ENCODE peak calls at places on chromosomes 13 and 19, in five cellular contexts. E is neural progenitor cell, J is PC-3, L is SK-N-SH, X is GM23248. G is an unnamed sample. For H3F3A, the result is how much of the 10 kb centered on the place peaks cover.

GRCh38 chr13:86446311-86446710 is 647.1 kb upstream of the SLITRK6 start:
- DNase-seq in E (peak), J (peak), L (no peak), X (peak), G (no peak)

GRCh38 chr19:6632002-6632621 is 37.8 kb downstream of the TNFSF14 start:
- DNase-seq in E (peak), J (peak), L (peak), X (peak), G (peak)

GRCh38 chr19:16121967-16122366 is 10.3 kb downstream of the RAB8A start:
- DNase-seq in E (no peak), J (no peak), L (no peak), X (no peak), G (no peak)

GRCh38 chr19:46611791-46612190 is 10.7 kb downstream of the CALM3 start:
- DNase-seq in E (no peak), J (no peak), L (peak), X (no peak), G (no peak)

GRCh38 chr19:37931941-37932655 is 25.1 kb downstream of the SIPA1L3 start:
- DNase-seq in E (peak), J (peak), L (no peak), X (peak), G (peak)

GRCh38 chr13:49370390-49370789 is 73.5 kb downstream of the CAB39L start:
- DNase-seq in E (peak), J (no peak), L (peak), X (no peak), G (no peak)

GRCh38 chr13:63024458-63024857 is 1608.8 kb upstream of the PCDH20 start:
- DNase-seq in E (no peak), J (no peak), L (peak), X (no peak), G (no peak)

GRCh38 chr19:31962565-31962996 is 382.8 kb upstream of the ZNF507 start:
- DNase-seq in E (no peak), J (no peak), L (no peak), X (no peak), G (no peak)

GRCh38 chr13:43005460-43006236 is 13.6 kb upstream of the EPSTI1 start:
- DNase-seq in E (no peak), J (peak), L (no peak), X (peak), G (no peak)

GRCh38 chr13:21812192-21812626 is 141.3 kb downstream of the FGF9 start:
- DNase-seq in E (peak), J (no peak), L (no peak), X (no peak), G (no peak)

GRCh38 chr19:16807416-16808274 is 21.6 kb upstream of the SIN3B start:
- DNase-seq in E (no peak), J (no peak), L (no peak), X (no peak), G (no peak)

GRCh38 chr13:105139048-105139379 is 1396.4 kb downstream of the EFNB2 start:
- DNase-seq in E (no peak), J (no peak), L (no peak), X (no peak), G (peak)

GRCh38 chr13:35617420-35617819 is 140.9 kb upstream of the MAB21L1 start:
- DNase-seq in E (no peak), J (no peak), L (no peak), X (no peak), G (no peak)

GRCh38 chr13:37878496-37878895 is 8.9 kb upstream of the TRPC4 start:
- DNase-seq in E (no peak), J (no peak), L (no peak), X (peak), G (no peak)
- H3F3A ChIP-seq in E (under half), J (under half), L (under half), X (under half), G (under half)

GRCh38 chr13:74074723-74075122 is 59.5 kb downstream of the KLF12 start:
- DNase-seq in E (no peak), J (peak), L (no peak), X (peak), G (no peak)
- H3K9ac ChIP-seq in E (no peak), J (no peak), L (no peak), X (no peak), G (no peak)

GRCh38 chr13:79541426-79542049 is 60.6 kb downstream of the NDFIP2 start:
- DNase-seq in E (peak), J (peak), L (peak), X (peak), G (peak)
- TF ChIP-seq EZH2phosphoT487 in E (no peak), J (no peak), L (no peak), X (no peak), G (no peak)

GRCh38 chr19:41939861-41940442 is 11.7 kb upstream of the ERFL start:
- DNase-seq in E (peak), J (no peak), L (peak), X (peak), G (no peak)
- H3F3A ChIP-seq in E (under half), J (under half), L (under half), X (under half), G (under half)

GRCh38 chr13:29547135-29547534 is 48.4 kb downstream of the SLC7A1 start:
- DNase-seq in E (no peak), J (no peak), L (no peak), X (no peak), G (no peak)

GRCh38 chr13:29551214-29551613 is 44.3 kb downstream of the SLC7A1 start:
- DNase-seq in E (no peak), J (no peak), L (no peak), X (peak), G (no peak)

GRCh38 chr13:29550589-29550988 is 44.9 kb downstream of the SLC7A1 start:
- DNase-seq in E (no peak), J (no peak), L (no peak), X (no peak), G (no peak)

GRCh38 chr13:29546662-29547061 is 48.8 kb downstream of the SLC7A1 start:
- DNase-seq in E (no peak), J (no peak), L (no peak), X (no peak), G (no peak)

GRCh38 chr13:29548722-29549446 is 46.6 kb downstream of the SLC7A1 start:
- DNase-seq in E (no peak), J (no peak), L (no peak), X (peak), G (no peak)
- H3K9ac ChIP-seq in E (no peak), J (no peak), L (no peak), X (no peak), G (no peak)

DNA sequence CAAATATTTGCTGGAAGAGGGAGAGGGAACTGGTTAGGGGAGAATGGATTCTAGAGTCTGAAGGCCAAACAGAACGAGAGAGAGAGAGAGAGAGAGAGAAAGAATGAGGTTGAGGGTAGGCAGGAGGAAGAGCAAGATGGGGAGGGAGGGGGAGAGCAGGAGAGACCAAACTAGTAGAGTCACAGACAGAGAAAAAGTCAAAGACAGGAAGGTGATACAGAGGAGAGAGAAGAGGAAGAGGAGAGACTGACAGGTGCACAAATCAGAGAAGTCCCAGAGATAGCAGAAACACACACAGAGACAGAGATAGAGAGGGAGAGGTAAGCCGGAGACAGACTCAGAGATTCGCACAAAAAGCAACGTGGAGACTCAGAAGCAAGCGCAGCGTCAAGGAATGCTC is 5.6 kb upstream of the CACNG6 start:
- DNase-seq in E (no peak), J (no peak), L (no peak), X (no peak), G (no peak)
- TF ChIP-seq EZH2phosphoT487 in E (no peak), J (no peak), L (no peak), X (no peak), G (no peak)

GRCh38 chr19:47762615-47763308 is 15.7 kb upstream of the SELENOW start:
- DNase-seq in E (no peak), J (no peak), L (no peak), X (peak), G (no peak)

GRCh38 chr19:47762151-47762550 is 16.4 kb upstream of the SELENOW start:
- DNase-seq in E (no peak), J (no peak), L (no peak), X (no peak), G (no peak)

GRCh38 chr19:47758433-47758784 is 13.1 kb downstream of the NOP53 start:
- DNase-seq in E (no peak), J (no peak), L (no peak), X (no peak), G (no peak)

GRCh38 chr19:47761566-47761965 is 16.2 kb downstream of the NOP53 start:
- DNase-seq in E (no peak), J (no peak), L (no peak), X (no peak), G (no peak)

GRCh38 chr19:47760632-47760999 is 15.3 kb downstream of the NOP53 start:
- DNase-seq in E (no peak), J (no peak), L (no peak), X (no peak), G (no peak)
- H3F3A ChIP-seq in E (under half), J (under half), L (under half), X (under half), G (under half)

DNA sequence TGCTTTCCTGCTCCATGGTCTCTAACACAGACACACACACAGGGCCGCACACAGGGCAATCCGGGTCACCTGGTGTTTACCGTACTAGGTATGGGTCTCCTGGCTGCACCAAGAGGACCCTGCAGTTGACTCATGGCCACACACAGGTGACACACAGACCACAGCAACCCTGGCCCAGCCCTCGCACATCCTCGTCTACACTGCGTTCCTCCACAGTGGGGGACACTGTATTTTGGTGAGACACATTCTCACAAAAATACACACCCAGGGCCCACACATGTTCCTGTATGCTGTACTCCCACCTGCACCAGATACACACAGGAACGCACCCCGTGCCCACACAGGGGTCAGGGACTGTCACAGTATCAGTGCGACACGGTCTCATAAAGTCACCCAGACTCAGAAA is 12.8 kb downstream of the PDE4A start:
- DNase-seq in E (no peak), J (no peak), L (no peak), X (no peak), G (no peak)
- H3K9ac ChIP-seq in E (no peak), J (no peak), L (no peak), X (no peak), G (no peak)

DNA sequence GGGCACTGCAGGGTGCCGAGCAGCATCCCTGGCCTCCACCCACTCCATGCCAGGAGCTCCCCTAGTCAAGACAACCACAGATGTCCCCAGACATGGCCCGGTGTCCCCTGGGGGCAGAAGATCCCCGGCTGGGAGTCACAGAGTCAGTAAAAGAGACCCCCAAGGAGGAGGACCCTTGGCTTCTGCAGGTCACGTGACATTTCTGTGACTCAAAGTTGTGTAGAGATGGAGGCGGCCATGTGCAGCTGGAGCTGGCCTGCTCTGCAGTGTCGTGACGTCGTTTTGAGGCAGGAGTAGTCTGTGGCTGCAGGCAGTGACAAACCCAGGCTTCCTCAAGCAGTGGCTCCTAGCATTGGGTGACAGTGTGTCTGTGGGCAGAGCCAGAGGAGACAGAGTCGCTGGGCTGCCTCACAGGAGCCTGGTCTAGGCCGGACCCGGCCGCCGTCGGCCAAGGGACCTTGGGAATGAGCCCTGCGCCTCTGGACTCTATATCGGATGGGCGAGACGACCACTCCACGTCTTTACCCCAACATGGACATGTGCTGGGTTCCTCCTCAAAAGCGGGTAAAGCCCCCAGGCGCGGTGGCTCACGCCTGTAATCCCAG is 7.7 kb upstream of the DIRAS1 start:
- DNase-seq in E (no peak), J (no peak), L (peak), X (no peak), G (no peak)
- TF ChIP-seq EZH2phosphoT487 in E (no peak), J (no peak), L (no peak), X (no peak), G (no peak)